ENCODE peak calls at places on chromosome 13, in ten cellular contexts. C is small intestine, Q is neuronal stem cell, I is GM23248, G is A549, T is astrocyte, M is body of pancreas, L is hepatocyte, A is adrenal gland, H is stomach. K is an unnamed sample. For H3K4me1, the result is how much of the 10 kb centered on the place peaks cover.

GRCh38 chr13:98665638-98665995 is 86.9 kb downstream of the SLC15A1 start:
- DNase-seq in C (no peak), Q (no peak), I (no peak), G (no peak), T (peak), M (no peak), L (no peak), A (no peak), H (no peak), K (no peak)

GRCh38 chr13:41694902-41695301 is 237.6 kb downstream of the RGCC start:
- DNase-seq in C (no peak), Q (no peak), I (peak), G (peak), T (peak), M (peak), L (peak), A (peak), H (no peak), K (peak)

GRCh38 chr13:20945952-20946383 is 43.4 kb upstream of the XPO4 start:
- DNase-seq in C (no peak), Q (no peak), I (peak), G (no peak), T (no peak), M (peak), L (no peak), A (no peak), H (no peak), K (no peak)

GRCh38 chr13:30978981-30979956 is 46.8 kb downstream of the TEX26 start:
- DNase-seq in C (peak), Q (peak), I (peak), G (peak), T (no peak), M (peak), L (peak), A (peak), H (peak), K (no peak)

GRCh38 chr13:75838366-75839017 is 202.4 kb downstream of the LMO7 start:
- DNase-seq in C (no peak), Q (no peak), I (peak), G (no peak), T (no peak), M (no peak), L (no peak), A (no peak), H (no peak), K (no peak)

GRCh38 chr13:57557979-57558529 is 73.5 kb upstream of the PCDH17 start:
- DNase-seq in C (peak), Q (peak), I (peak), G (peak), T (no peak), M (no peak), L (peak), A (no peak), H (no peak), K (no peak)

GRCh38 chr13:73303858-73304257 is 245.1 kb downstream of the KLF5 start:
- DNase-seq in C (no peak), Q (no peak), I (peak), G (no peak), T (peak), M (no peak), L (no peak), A (no peak), H (no peak), K (no peak)

GRCh38 chr13:77042566-77043177 is 15.7 kb upstream of the FBXL3 start:
- DNase-seq in C (peak), Q (no peak), I (no peak), G (no peak), T (no peak), M (no peak), L (peak), A (no peak), H (no peak), K (no peak)

GRCh38 chr13:51524312-51524711 is 60.0 kb upstream of the WDFY2 start:
- DNase-seq in C (no peak), Q (no peak), I (peak), G (peak), T (no peak), M (no peak), L (peak), A (no peak), H (no peak), K (no peak)

GRCh38 chr13:23966691-23967615 is 69.7 kb upstream of the C1QTNF9B start:
- DNase-seq in C (peak), Q (no peak), I (no peak), G (no peak), T (no peak), M (no peak), L (peak), A (no peak), H (no peak), K (no peak)

GRCh38 chr13:111590796-111591195 is 270.4 kb downstream of the TEX29 start:
- DNase-seq in C (no peak), Q (no peak), I (no peak), G (no peak), T (no peak), M (no peak), L (no peak), A (no peak), H (peak), K (no peak)

GRCh38 chr13:21061077-21061945 is at the start of gene LATS2:
- DNase-seq in C (peak), Q (peak), I (peak), G (peak), T (peak), M (peak), L (peak), A (peak), H (peak), K (peak)

GRCh38 chr13:73138276-73138950 is 79.6 kb downstream of the KLF5 start:
- DNase-seq in C (no peak), Q (no peak), I (peak), G (peak), T (peak), M (peak), L (peak), A (no peak), H (peak), K (no peak)

GRCh38 chr13:74891610-74892009 is 590.4 kb downstream of the TBC1D4 start:
- DNase-seq in C (no peak), Q (no peak), I (peak), G (peak), T (peak), M (no peak), L (no peak), A (no peak), H (no peak), K (no peak)

GRCh38 chr13:107590556-107590955 is 624.8 kb downstream of the LIG4 start:
- DNase-seq in C (no peak), Q (no peak), I (no peak), G (no peak), T (peak), M (no peak), L (no peak), A (no peak), H (no peak), K (no peak)

GRCh38 chr13:28181413-28181812 is 43.1 kb downstream of the PAN3 start:
- DNase-seq in C (no peak), Q (no peak), I (peak), G (no peak), T (peak), M (no peak), L (no peak), A (no peak), H (no peak), K (no peak)

DNA sequence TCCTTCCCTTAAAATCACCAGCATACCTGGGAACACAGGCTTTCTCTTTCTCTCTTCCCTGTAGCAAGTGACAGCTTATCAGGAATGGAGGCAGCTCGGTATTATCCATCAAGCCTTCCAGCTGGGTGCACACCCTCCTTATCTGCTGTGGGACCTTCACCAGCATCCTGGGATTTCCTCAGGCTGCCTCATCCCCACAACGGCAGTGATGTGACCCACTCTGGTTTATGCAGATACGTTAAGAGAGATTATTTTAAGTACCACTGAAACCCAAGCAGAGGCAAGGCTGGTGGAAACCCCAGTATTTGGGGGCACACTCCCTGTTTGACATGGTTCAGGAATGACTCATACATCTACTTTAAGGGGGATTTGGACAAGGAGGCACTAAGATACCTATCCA is 192.1 kb downstream of the TM9SF2 start:
- DNase-seq in C (no peak), Q (no peak), I (no peak), G (no peak), T (no peak), M (no peak), L (no peak), A (no peak), H (no peak), K (no peak)
- H3K4me1 ChIP-seq in C (under half), Q (under half), I (under half), G (under half), T (under half), M (under half), L (under half), A (under half), H (under half), K (under half)

DNA sequence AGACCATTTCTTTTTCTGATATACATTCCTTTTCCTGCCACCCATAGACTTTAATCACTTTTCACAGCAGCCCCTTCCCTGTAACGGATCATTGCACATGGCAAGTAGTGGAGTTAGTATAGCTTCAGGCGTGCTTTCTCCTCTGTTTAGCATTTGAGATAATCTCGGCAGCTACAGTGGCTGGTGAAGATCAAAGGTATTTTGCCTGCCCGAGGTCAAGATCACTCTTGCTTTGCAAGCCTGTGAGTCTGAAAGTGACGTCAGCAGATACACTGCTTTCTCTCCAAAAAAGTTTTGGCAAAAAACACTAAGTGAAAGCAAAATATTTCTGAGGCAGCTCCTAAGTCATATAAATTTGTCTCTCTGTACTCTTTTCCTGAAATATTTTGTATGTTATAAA is 260.1 kb downstream of the NDFIP2 start:
- DNase-seq in C (peak), Q (no peak), I (peak), G (no peak), T (peak), M (peak), L (peak), A (peak), H (no peak), K (no peak)
- H3K27ac ChIP-seq in C (no peak), Q (no peak), I (no peak), G (no peak), T (no peak), M (no peak), L (peak), A (peak), H (no peak), K (no peak)

GRCh38 chr13:48580185-48580803 is 47.4 kb upstream of the RCBTB2 start:
- DNase-seq in C (peak), Q (peak), I (peak), G (peak), T (no peak), M (peak), L (peak), A (peak), H (peak), K (peak)

GRCh38 chr13:48579167-48579918 is 46.5 kb upstream of the RCBTB2 start:
- DNase-seq in C (peak), Q (no peak), I (no peak), G (no peak), T (no peak), M (peak), L (peak), A (no peak), H (peak), K (no peak)

GRCh38 chr13:48580886-48581285 is 48.0 kb upstream of the RCBTB2 start:
- DNase-seq in C (no peak), Q (no peak), I (peak), G (no peak), T (no peak), M (no peak), L (no peak), A (no peak), H (no peak), K (no peak)

GRCh38 chr13:48583859-48584311 is 51.0 kb upstream of the RCBTB2 start:
- DNase-seq in C (no peak), Q (no peak), I (no peak), G (no peak), T (no peak), M (no peak), L (no peak), A (no peak), H (no peak), K (no peak)

DNA sequence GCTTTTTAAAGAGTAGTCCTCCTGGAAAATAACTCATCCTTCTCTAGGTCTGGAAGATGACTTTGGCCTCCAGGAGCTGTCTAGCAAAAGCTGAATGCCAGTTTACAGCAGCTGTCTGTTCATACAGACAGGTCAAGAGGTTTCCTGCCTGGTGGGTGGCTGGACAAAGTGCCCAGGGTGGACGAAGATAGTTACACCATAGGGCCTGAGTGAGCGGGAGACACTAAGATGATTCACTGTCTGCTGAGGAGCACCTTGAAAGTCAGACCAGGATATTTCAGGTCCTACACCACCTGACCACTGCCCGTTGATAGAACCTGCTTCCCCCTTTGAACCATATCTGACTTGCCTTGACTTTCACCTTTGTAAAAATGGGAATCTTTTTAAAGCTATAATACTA is 49.2 kb upstream of the RCBTB2 start:
- DNase-seq in C (no peak), Q (no peak), I (no peak), G (no peak), T (no peak), M (no peak), L (no peak), A (no peak), H (no peak), K (no peak)
- H3K4me1 ChIP-seq in C (under half), Q (under half), I (under half), G (under half), T (under half), M (under half), L (under half), A (under half), H (half or more), K (under half)

GRCh38 chr13:46656786-46657185 is 103.8 kb downstream of the LRCH1 start:
- DNase-seq in C (no peak), Q (no peak), I (no peak), G (no peak), T (no peak), M (no peak), L (no peak), A (no peak), H (no peak), K (no peak)
- H3K27ac ChIP-seq in C (no peak), Q (no peak), I (no peak), G (peak), T (no peak), M (peak), L (peak), A (no peak), H (peak), K (peak)

GRCh38 chr13:33262997-33263396 is 22.6 kb downstream of the STARD13 start:
- DNase-seq in C (no peak), Q (no peak), I (no peak), G (no peak), T (no peak), M (no peak), L (no peak), A (no peak), H (no peak), K (no peak)
- H3K4me1 ChIP-seq in C (under half), Q (under half), I (half or more), G (half or more), T (under half), M (half or more), L (under half), A (half or more), H (half or more), K (half or more)